ENCODE peak calls at places on chromosomes 2 and 18, in seven cellular contexts. One of them, this sample, is unnamed. For H3K36me3, the result is how much of the 10 kb centered on the place peaks cover.

GRCh38 chr2:72895759-72896281 is 8.6 kb downstream of the SPR start:
- DNase-seq in small intestine: peak
- DNase-seq in breast epithelium: no peak
- DNase-seq in BJ: no peak
- DNase-seq in HCT116: no peak
- DNase-seq in stomach: peak
- DNase-seq in tibial nerve: no peak
- DNase-seq in this sample: peak

GRCh38 chr2:128308284-128308731 is 10.4 kb downstream of the HS6ST1 start:
- DNase-seq in stomach: no peak
- DNase-seq in HCT116: no peak
- DNase-seq in breast epithelium: no peak
- DNase-seq in BJ: no peak
- DNase-seq in tibial nerve: peak
- DNase-seq in small intestine: no peak
- DNase-seq in this sample: no peak

GRCh38 chr2:23291274-23291673 is 93.7 kb upstream of the KLHL29 start:
- DNase-seq in tibial nerve: peak
- DNase-seq in BJ: peak
- DNase-seq in stomach: no peak
- DNase-seq in HCT116: no peak
- DNase-seq in breast epithelium: no peak
- DNase-seq in small intestine: no peak
- DNase-seq in this sample: no peak

GRCh38 chr2:567865-568638 is 109.2 kb downstream of the TMEM18 start:
- DNase-seq in tibial nerve: peak
- DNase-seq in stomach: no peak
- DNase-seq in HCT116: no peak
- DNase-seq in breast epithelium: no peak
- DNase-seq in BJ: peak
- DNase-seq in small intestine: no peak
- DNase-seq in this sample: peak

GRCh38 chr2:173990970-173991819 is 26.0 kb upstream of the SP3 start:
- DNase-seq in BJ: peak
- DNase-seq in tibial nerve: peak
- DNase-seq in breast epithelium: peak
- DNase-seq in HCT116: no peak
- DNase-seq in stomach: peak
- DNase-seq in small intestine: no peak
- DNase-seq in this sample: no peak

GRCh38 chr2:231554748-231555545 is 24.7 kb upstream of the NMUR1 start:
- DNase-seq in HCT116: no peak
- DNase-seq in tibial nerve: peak
- DNase-seq in small intestine: peak
- DNase-seq in breast epithelium: no peak
- DNase-seq in stomach: peak
- DNase-seq in BJ: no peak
- DNase-seq in this sample: no peak

GRCh38 chr2:38889575-38889974 is at the start of gene ARHGEF33:
- DNase-seq in stomach: no peak
- DNase-seq in HCT116: no peak
- DNase-seq in breast epithelium: no peak
- DNase-seq in tibial nerve: no peak
- DNase-seq in BJ: no peak
- DNase-seq in small intestine: no peak
- DNase-seq in this sample: no peak

GRCh38 chr2:137838255-137839092 is 125.8 kb upstream of the HNMT start:
- DNase-seq in BJ: no peak
- DNase-seq in stomach: no peak
- DNase-seq in tibial nerve: no peak
- DNase-seq in breast epithelium: no peak
- DNase-seq in small intestine: peak
- DNase-seq in HCT116: peak
- DNase-seq in this sample: peak

GRCh38 chr18:24683965-24684364 is 223.5 kb downstream of the HRH4 start:
- DNase-seq in HCT116: peak
- DNase-seq in small intestine: no peak
- DNase-seq in stomach: no peak
- DNase-seq in BJ: no peak
- DNase-seq in tibial nerve: no peak
- DNase-seq in breast epithelium: no peak
- DNase-seq in this sample: no peak

GRCh38 chr2:44543773-44544725 is 182.3 kb downstream of the CAMKMT start:
- DNase-seq in HCT116: no peak
- DNase-seq in small intestine: no peak
- DNase-seq in breast epithelium: no peak
- DNase-seq in BJ: no peak
- DNase-seq in tibial nerve: no peak
- DNase-seq in stomach: no peak
- DNase-seq in this sample: no peak

GRCh38 chr2:1688161-1688560 is 56.2 kb downstream of the PXDN start:
- DNase-seq in HCT116: no peak
- DNase-seq in tibial nerve: no peak
- DNase-seq in stomach: no peak
- DNase-seq in breast epithelium: no peak
- DNase-seq in BJ: no peak
- DNase-seq in small intestine: no peak
- DNase-seq in this sample: no peak

GRCh38 chr2:190941571-190941970 is 61.0 kb downstream of the GLS start:
- DNase-seq in HCT116: no peak
- DNase-seq in stomach: no peak
- DNase-seq in BJ: no peak
- DNase-seq in breast epithelium: no peak
- DNase-seq in tibial nerve: no peak
- DNase-seq in small intestine: no peak
- DNase-seq in this sample: no peak

GRCh38 chr2:23487735-23488492 is 102.9 kb downstream of the KLHL29 start:
- DNase-seq in small intestine: no peak
- DNase-seq in breast epithelium: peak
- DNase-seq in tibial nerve: no peak
- DNase-seq in BJ: peak
- DNase-seq in HCT116: peak
- DNase-seq in stomach: no peak
- DNase-seq in this sample: peak

GRCh38 chr2:4415810-4416413 is 712.5 kb downstream of the DCDC2C start:
- DNase-seq in tibial nerve: no peak
- DNase-seq in small intestine: no peak
- DNase-seq in BJ: no peak
- DNase-seq in stomach: no peak
- DNase-seq in HCT116: no peak
- DNase-seq in breast epithelium: no peak
- DNase-seq in this sample: no peak

GRCh38 chr2:28340312-28341202 is 52.1 kb upstream of the FOSL2 start:
- DNase-seq in small intestine: no peak
- DNase-seq in HCT116: no peak
- DNase-seq in BJ: no peak
- DNase-seq in tibial nerve: no peak
- DNase-seq in stomach: peak
- DNase-seq in breast epithelium: no peak
- DNase-seq in this sample: no peak

GRCh38 chr2:33136570-33136969 is 189.8 kb downstream of the LTBP1 start:
- DNase-seq in breast epithelium: no peak
- DNase-seq in HCT116: no peak
- DNase-seq in BJ: no peak
- DNase-seq in small intestine: no peak
- DNase-seq in tibial nerve: no peak
- DNase-seq in stomach: no peak
- DNase-seq in this sample: no peak
- H3K4me3 ChIP-seq in breast epithelium: no peak
- H3K4me3 ChIP-seq in HCT116: no peak
- H3K4me3 ChIP-seq in BJ: no peak
- H3K4me3 ChIP-seq in small intestine: no peak
- H3K4me3 ChIP-seq in tibial nerve: no peak
- H3K4me3 ChIP-seq in stomach: peak
- H3K4me3 ChIP-seq in this sample: no peak

DNA sequence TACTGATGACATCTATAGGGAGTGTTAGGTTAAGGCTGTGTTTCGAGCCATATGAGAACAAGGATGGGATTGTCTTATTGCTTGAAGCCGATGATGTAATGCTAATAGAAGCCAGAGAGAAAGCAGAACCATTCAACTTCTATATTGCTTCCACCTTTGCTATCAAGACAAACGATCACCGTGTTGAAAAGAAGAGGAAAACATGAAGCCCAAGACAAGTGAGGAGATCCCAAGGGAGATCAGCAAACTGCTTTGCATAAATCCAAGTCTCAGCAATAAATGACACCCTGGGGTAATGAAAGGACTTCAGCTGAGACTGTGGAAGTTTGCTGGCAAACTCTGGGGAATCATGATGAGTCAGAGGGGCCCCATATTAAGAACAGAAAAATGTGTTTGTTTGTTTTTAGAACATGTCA is 206.2 kb downstream of the NCKAP5 start:
- DNase-seq in breast epithelium: no peak
- DNase-seq in stomach: no peak
- DNase-seq in HCT116: no peak
- DNase-seq in small intestine: no peak
- DNase-seq in BJ: peak
- DNase-seq in tibial nerve: no peak
- DNase-seq in this sample: no peak
- H3K36me3 ChIP-seq in breast epithelium: under half
- H3K36me3 ChIP-seq in stomach: under half
- H3K36me3 ChIP-seq in HCT116: under half
- H3K36me3 ChIP-seq in small intestine: under half
- H3K36me3 ChIP-seq in BJ: under half
- H3K36me3 ChIP-seq in tibial nerve: under half
- H3K36me3 ChIP-seq in this sample: under half

GRCh38 chr2:148888003-148888501 is 13.0 kb downstream of the KIF5C start:
- DNase-seq in tibial nerve: no peak
- DNase-seq in BJ: no peak
- DNase-seq in HCT116: no peak
- DNase-seq in stomach: no peak
- DNase-seq in small intestine: no peak
- DNase-seq in breast epithelium: no peak
- DNase-seq in this sample: no peak
- H3K4me3 ChIP-seq in tibial nerve: peak
- H3K4me3 ChIP-seq in BJ: peak
- H3K4me3 ChIP-seq in HCT116: no peak
- H3K4me3 ChIP-seq in stomach: peak
- H3K4me3 ChIP-seq in small intestine: no peak
- H3K4me3 ChIP-seq in breast epithelium: peak
- H3K4me3 ChIP-seq in this sample: no peak

DNA sequence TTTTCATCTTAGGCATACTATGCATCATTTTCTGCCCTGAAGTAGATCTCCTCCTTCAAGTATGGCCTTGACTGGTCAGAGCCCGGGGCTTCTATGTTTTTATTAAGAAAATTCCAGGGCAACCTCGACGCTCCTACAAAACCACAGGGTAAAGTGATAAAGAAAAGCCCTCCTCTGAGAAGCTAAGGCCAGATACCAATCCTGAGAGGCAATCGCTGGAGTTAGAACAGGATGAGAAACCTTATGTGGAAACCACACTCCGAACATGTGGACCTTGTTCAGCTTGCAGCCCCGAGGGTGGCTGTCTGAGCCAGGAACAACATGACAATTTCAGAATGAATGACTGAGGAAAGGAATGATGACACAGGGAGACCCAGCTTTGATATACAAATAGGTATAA is 35.6 kb downstream of the RMC1 start:
- DNase-seq in small intestine: no peak
- DNase-seq in tibial nerve: no peak
- DNase-seq in HCT116: no peak
- DNase-seq in stomach: no peak
- DNase-seq in BJ: no peak
- DNase-seq in breast epithelium: no peak
- DNase-seq in this sample: no peak
- H3K36me3 ChIP-seq in small intestine: under half
- H3K36me3 ChIP-seq in tibial nerve: under half
- H3K36me3 ChIP-seq in HCT116: half or more
- H3K36me3 ChIP-seq in stomach: half or more
- H3K36me3 ChIP-seq in BJ: under half
- H3K36me3 ChIP-seq in breast epithelium: under half
- H3K36me3 ChIP-seq in this sample: under half

GRCh38 chr2:172285010-172285621 is 142.3 kb upstream of the ITGA6 start:
- DNase-seq in HCT116: no peak
- DNase-seq in BJ: peak
- DNase-seq in small intestine: no peak
- DNase-seq in tibial nerve: peak
- DNase-seq in breast epithelium: no peak
- DNase-seq in stomach: no peak
- DNase-seq in this sample: peak

GRCh38 chr2:172281648-172282576 is 145.5 kb upstream of the ITGA6 start:
- DNase-seq in BJ: no peak
- DNase-seq in small intestine: no peak
- DNase-seq in breast epithelium: no peak
- DNase-seq in stomach: no peak
- DNase-seq in tibial nerve: no peak
- DNase-seq in HCT116: no peak
- DNase-seq in this sample: peak

GRCh38 chr2:172282944-172283343 is 144.4 kb upstream of the ITGA6 start:
- DNase-seq in small intestine: no peak
- DNase-seq in stomach: no peak
- DNase-seq in HCT116: no peak
- DNase-seq in breast epithelium: no peak
- DNase-seq in tibial nerve: no peak
- DNase-seq in BJ: peak
- DNase-seq in this sample: peak

GRCh38 chr2:172284209-172284608 is 143.2 kb upstream of the ITGA6 start:
- DNase-seq in stomach: no peak
- DNase-seq in breast epithelium: no peak
- DNase-seq in tibial nerve: no peak
- DNase-seq in HCT116: no peak
- DNase-seq in BJ: no peak
- DNase-seq in small intestine: no peak
- DNase-seq in this sample: peak

DNA sequence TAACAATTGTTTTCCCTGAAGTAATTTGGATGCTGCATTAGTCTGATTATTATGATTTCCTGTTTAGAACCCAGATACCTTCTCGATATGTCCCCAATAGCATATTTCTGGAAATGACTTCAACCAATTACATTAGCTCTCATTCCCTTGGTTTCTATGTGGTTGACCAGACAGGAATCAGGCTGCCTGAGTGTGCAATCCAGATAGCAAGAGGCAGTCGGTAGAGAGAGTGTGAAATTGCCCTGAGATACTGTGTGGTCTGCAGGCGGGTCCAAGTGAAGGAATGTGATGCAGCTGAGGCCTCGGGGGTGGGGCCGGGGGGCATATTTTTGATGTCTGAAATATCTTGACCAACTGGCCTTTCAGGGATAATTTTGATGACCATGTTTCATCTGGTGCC is 143.9 kb upstream of the ITGA6 start:
- DNase-seq in stomach: no peak
- DNase-seq in small intestine: no peak
- DNase-seq in tibial nerve: no peak
- DNase-seq in HCT116: no peak
- DNase-seq in BJ: no peak
- DNase-seq in breast epithelium: no peak
- DNase-seq in this sample: peak
- H3K4me3 ChIP-seq in stomach: no peak
- H3K4me3 ChIP-seq in small intestine: no peak
- H3K4me3 ChIP-seq in tibial nerve: no peak
- H3K4me3 ChIP-seq in HCT116: no peak
- H3K4me3 ChIP-seq in BJ: no peak
- H3K4me3 ChIP-seq in breast epithelium: no peak
- H3K4me3 ChIP-seq in this sample: no peak

This sample was measured in trophoblast cell.